ENCODE peak calls at places on chromosomes 16 and 17, in four cellular contexts. Q is K562, X is A549, L is HepG2. P is an unnamed sample.

GRCh38 chr17:36740157-36740556 is 138.8 kb downstream of the MRM1 start:
- DNase-seq in Q (no peak), X (no peak), L (no peak), P (no peak)

GRCh38 chr17:48954300-48954755 is 9.7 kb upstream of the SNF8 start:
- DNase-seq in Q (peak; percentile 55), X (peak; percentile 66), L (peak; percentile 79), P (no peak)

GRCh38 chr16:89330177-89330856 is 112.8 kb downstream of the ZNF778 start:
- DNase-seq in Q (peak; percentile 39), X (peak; percentile 89), L (peak; percentile 84), P (no peak)

GRCh38 chr16:11011326-11011725 is 67.0 kb downstream of the CLEC16A start:
- DNase-seq in Q (no peak), X (no peak), L (no peak), P (no peak)

GRCh38 chr17:42266462-42266861 is 9.7 kb downstream of the STAT5B start:
- DNase-seq in Q (no peak), X (no peak), L (no peak), P (no peak)

GRCh38 chr17:71845354-71845753 is 275.5 kb upstream of the SOX9 start:
- DNase-seq in Q (no peak), X (no peak), L (no peak), P (no peak)

GRCh38 chr16:67235816-67236547 is 9.1 kb downstream of the TMEM208 start:
- DNase-seq in Q (peak; percentile 23), X (no peak), L (no peak), P (no peak)

GRCh38 chr16:29925805-29926674 is at the start of gene KCTD13:
- DNase-seq in Q (peak; percentile 99), X (peak; percentile 97), L (peak; percentile 82), P (peak; percentile 98)

GRCh38 chr17:47935961-47936360 is 5.4 kb upstream of the PNPO start:
- DNase-seq in Q (peak; percentile 76), X (peak; percentile 75), L (no peak), P (no peak)

GRCh38 chr17:12596961-12597360 is 68.7 kb upstream of the MYOCD start:
- DNase-seq in Q (no peak), X (no peak), L (no peak), P (no peak)

GRCh38 chr16:12315330-12316138 is 339.0 kb downstream of the SNX29 start:
- DNase-seq in Q (no peak), X (peak; percentile 13), L (peak; percentile 91), P (no peak)

GRCh38 chr16:11916524-11917285 is 949 bp upstream of the GSPT1 start:
- DNase-seq in Q (peak; percentile 36), X (peak; percentile 78), L (peak; percentile 99), P (no peak)

GRCh38 chr17:81570896-81571453 is 18.8 kb upstream of the FAAP100 start:
- DNase-seq in Q (no peak), X (no peak), L (no peak), P (no peak)

GRCh38 chr17:80297996-80298560 is 37.4 kb downstream of the RNF213 start:
- DNase-seq in Q (no peak), X (no peak), L (no peak), P (no peak)

GRCh38 chr16:66616169-66616568 is 11.7 kb downstream of the CMTM3 start:
- DNase-seq in Q (no peak), X (no peak), L (no peak), P (no peak)

GRCh38 chr16:49921791-49922456 is 66.0 kb upstream of the ZNF423 start:
- DNase-seq in Q (peak; percentile 58), X (peak; percentile 66), L (peak; percentile 63), P (peak; percentile 87)

GRCh38 chr17:82094931-82095776 is 2.9 kb downstream of the FASN start:
- DNase-seq in Q (no peak), X (no peak), L (no peak), P (no peak)

GRCh38 chr17:78131172-78132085 is 858 bp downstream of the TMC8 start:
- DNase-seq in Q (no peak), X (no peak), L (no peak), P (no peak)

GRCh38 chr17:600576-601301 is 113.9 kb downstream of the VPS53 start:
- DNase-seq in Q (no peak), X (no peak), L (no peak), P (no peak)

GRCh38 chr17:28555022-28555421 is 2.6 kb upstream of the UNC119 start:
- DNase-seq in Q (no peak), X (no peak), L (no peak), P (no peak)

GRCh38 chr16:80804061-80804450 is 342 bp downstream of the CDYL2 start:
- DNase-seq in Q (no peak), X (no peak), L (peak; percentile 6), P (peak; percentile 65)

GRCh38 chr17:52024296-52024870 is 134.1 kb downstream of the CA10 start:
- DNase-seq in Q (no peak), X (no peak), L (no peak), P (no peak)

GRCh38 chr17:83193336-83194188 is 114.2 kb downstream of the METRNL start:
- DNase-seq in Q (no peak), X (no peak), L (no peak), P (no peak)

GRCh38 chr17:80785477-80786178 is 206.0 kb upstream of the CHMP6 start:
- DNase-seq in Q (no peak), X (no peak), L (no peak), P (no peak)

GRCh38 chr16:12531937-12532336 is 271.8 kb downstream of the CPPED1 start:
- DNase-seq in Q (no peak), X (no peak), L (no peak), P (no peak)

GRCh38 chr17:63601439-63602371 is 1.0 kb downstream of the TACO1 start:
- DNase-seq in Q (peak; percentile 23), X (no peak), L (peak; percentile 79), P (no peak)

GRCh38 chr16:55672471-55672870 is 16.7 kb downstream of the SLC6A2 start:
- DNase-seq in Q (no peak), X (no peak), L (no peak), P (no peak)

GRCh38 chr16:70715860-70716357 is 30.1 kb upstream of the MTSS2 start:
- DNase-seq in Q (no peak), X (no peak), L (no peak), P (no peak)

GRCh38 chr17:77322534-77323412 is 182.0 kb downstream of the SEC14L1 start:
- DNase-seq in Q (peak; percentile 62), X (peak; percentile 93), L (peak; percentile 85), P (no peak)

GRCh38 chr17:19457830-19458271 is 46.8 kb downstream of the RNF112 start:
- DNase-seq in Q (no peak), X (no peak), L (no peak), P (peak; percentile 49)

GRCh38 chr17:50018909-50019308 is 23.9 kb upstream of the DLX3 start:
- DNase-seq in Q (no peak), X (no peak), L (no peak), P (no peak)

GRCh38 chr16:87263418-87264052 is 53.7 kb downstream of the C16orf95 start:
- DNase-seq in Q (no peak), X (no peak), L (no peak), P (no peak)
- TF ChIP-seq PHF8 in Q (no peak), X (no peak), L (no peak), P (no peak)

GRCh38 chr17:4594406-4595349 is 10.3 kb downstream of the SMTNL2 start:
- DNase-seq in Q (peak; percentile 64), X (no peak), L (no peak), P (no peak)
- TF ChIP-seq PHF8 in Q (no peak), X (no peak), L (no peak), P (no peak)

DNA sequence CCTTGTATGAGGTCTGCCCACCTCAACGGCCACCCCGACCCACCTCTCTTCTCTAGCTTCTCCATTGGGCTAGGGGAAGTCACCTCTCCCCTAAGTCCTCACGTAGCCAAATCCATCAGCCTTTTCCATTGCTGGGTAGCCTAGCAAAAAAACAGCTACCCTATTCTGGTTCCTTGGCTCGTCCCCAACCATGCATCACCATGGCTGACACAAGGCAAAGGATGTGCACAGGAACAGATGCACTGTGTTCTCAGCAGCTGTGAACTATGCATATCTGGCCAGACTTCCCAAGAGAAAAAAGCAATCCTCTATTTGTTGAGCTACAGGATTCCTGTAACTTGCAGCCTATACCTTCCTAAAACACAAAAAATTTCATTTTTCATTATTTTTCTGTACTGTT is 22.0 kb upstream of the FLCN start:
- DNase-seq in Q (no peak), X (no peak), L (no peak), P (no peak)
- TF ChIP-seq PHF8 in Q (no peak), X (no peak), L (no peak), P (no peak)

GRCh38 chr16:84449156-84450140 is 55.0 kb downstream of the MEAK7 start:
- DNase-seq in Q (no peak), X (no peak), L (no peak), P (no peak)

GRCh38 chr16:84448444-84448843 is 56.0 kb downstream of the MEAK7 start:
- DNase-seq in Q (no peak), X (no peak), L (no peak), P (no peak)

GRCh38 chr16:84444476-84444875 is 60.0 kb downstream of the MEAK7 start:
- DNase-seq in Q (no peak), X (no peak), L (no peak), P (no peak)

GRCh38 chr16:84446086-84446485 is 58.4 kb downstream of the MEAK7 start:
- DNase-seq in Q (no peak), X (no peak), L (no peak), P (no peak)

GRCh38 chr16:84446596-84447392 is 57.7 kb downstream of the MEAK7 start:
- DNase-seq in Q (no peak), X (no peak), L (no peak), P (no peak)
- TF ChIP-seq PHF8 in Q (no peak), X (no peak), L (no peak), P (no peak)

GRCh38 chr16:22372882-22373661 is 1.3 kb downstream of the CDR2 start:
- DNase-seq in Q (no peak), X (no peak), L (no peak), P (no peak)
- TF ChIP-seq PHF8 in Q (no peak), X (no peak), L (no peak), P (no peak)

P was measured in H1.